ENCODE peak calls at places on chromosomes 1 and 21, in ten cellular contexts. U, V, N, X, W, Q, Y, B, G and M are unnamed samples. For H3K4me1, the result is how much of the 10 kb centered on the place peaks cover.

GRCh38 chr1:184903111-184903692 is 71.1 kb downstream of the NIBAN1 start:
- DNase-seq in W (no peak), N (no peak), Y (no peak), G (no peak), Q (no peak), U (no peak), B (no peak), V (peak), X (no peak), M (no peak)

GRCh38 chr1:71745326-71745725 is 537.0 kb downstream of the NEGR1 start:
- DNase-seq in X (no peak), B (no peak), U (no peak), N (no peak), Y (no peak), Q (no peak), W (no peak), V (peak), G (no peak), M (no peak)

GRCh38 chr1:244221961-244222360 is 170.9 kb downstream of the ZBTB18 start:
- DNase-seq in X (no peak), V (no peak), B (no peak), N (no peak), U (no peak), W (peak), Y (peak), G (no peak), Q (no peak), M (no peak)

GRCh38 chr1:223711838-223712183 is 528 bp upstream of the CAPN2 start:
- DNase-seq in B (no peak), X (no peak), N (no peak), U (no peak), Y (no peak), W (no peak), Q (no peak), V (no peak), G (no peak), M (no peak)

GRCh38 chr1:71490432-71490831 is 409.6 kb upstream of the ZRANB2 start:
- DNase-seq in W (peak), Y (peak), B (no peak), V (no peak), U (no peak), X (no peak), G (no peak), N (no peak), Q (peak), M (peak)

GRCh38 chr1:200917291-200917817 is 22.7 kb downstream of the INAVA start:
- DNase-seq in V (no peak), W (no peak), Y (no peak), U (no peak), Q (peak), X (no peak), B (no peak), N (peak), G (no peak), M (no peak)

GRCh38 chr1:198633675-198634121 is 5.1 kb upstream of the PTPRC start:
- DNase-seq in N (no peak), W (no peak), Q (no peak), G (peak), Y (no peak), B (no peak), X (no peak), U (no peak), V (no peak), M (no peak)

GRCh38 chr1:152165291-152166077 is 6.5 kb upstream of the RPTN start:
- DNase-seq in Y (no peak), G (no peak), B (no peak), Q (no peak), X (no peak), V (no peak), W (no peak), N (no peak), U (no peak), M (no peak)

GRCh38 chr1:96236156-96236739 is 485.3 kb upstream of the PTBP2 start:
- DNase-seq in X (peak), N (peak), W (peak), Q (peak), G (no peak), U (no peak), B (no peak), V (peak), Y (peak), M (peak)

GRCh38 chr1:182569939-182570610 is 19.0 kb downstream of the RNASEL start:
- DNase-seq in U (no peak), Q (no peak), B (no peak), W (no peak), X (no peak), G (no peak), N (no peak), Y (no peak), V (no peak), M (no peak)

GRCh38 chr1:60251426-60251825 is 177.9 kb upstream of the C1orf87 start:
- DNase-seq in Q (no peak), Y (no peak), B (no peak), W (no peak), G (no peak), N (no peak), U (no peak), X (no peak), V (no peak), M (no peak)

GRCh38 chr1:83751602-83752001 is 247.3 kb downstream of the TTLL7 start:
- DNase-seq in B (no peak), Y (no peak), X (no peak), U (no peak), Q (no peak), N (no peak), G (no peak), W (no peak), V (no peak), M (no peak)

GRCh38 chr1:112852276-112852675 is 103.7 kb downstream of the SLC16A1 start:
- DNase-seq in W (no peak), G (no peak), U (no peak), X (peak), Q (no peak), V (no peak), N (no peak), Y (no peak), B (no peak), M (no peak)

GRCh38 chr1:117368116-117369108 is 1.2 kb downstream of the MAN1A2 start:
- DNase-seq in B (no peak), W (peak), G (peak), X (peak), Q (peak), Y (peak), V (peak), N (peak), U (no peak), M (no peak)

GRCh38 chr21:19523066-19523465 is 1119.5 kb upstream of the TMPRSS15 start:
- DNase-seq in Y (no peak), Q (no peak), N (no peak), G (no peak), X (no peak), B (no peak), U (no peak), V (no peak), W (no peak), M (no peak)

GRCh38 chr1:31872658-31873636 is 57.1 kb upstream of the SPOCD1 start:
- DNase-seq in Q (no peak), V (no peak), N (no peak), W (no peak), X (no peak), Y (peak), U (no peak), G (no peak), B (no peak), M (no peak)

GRCh38 chr1:3375256-3375655 is 79.2 kb upstream of the ARHGEF16 start:
- DNase-seq in N (no peak), B (no peak), Y (no peak), U (no peak), X (no peak), W (no peak), Q (no peak), G (no peak), V (no peak), M (no peak)

GRCh38 chr1:226627924-226628623 is 79.5 kb downstream of the STUM start:
- DNase-seq in U (no peak), N (no peak), Q (no peak), G (no peak), V (no peak), W (no peak), Y (no peak), B (peak), X (no peak), M (no peak)

GRCh38 chr1:15756143-15757015 is 2.2 kb upstream of the FBLIM1 start:
- DNase-seq in G (no peak), U (no peak), N (no peak), W (no peak), V (no peak), X (peak), Q (peak), Y (no peak), B (peak), M (no peak)

GRCh38 chr1:212699104-212699838 is 369 bp downstream of the BATF3 start:
- DNase-seq in U (peak), Q (no peak), B (peak), G (peak), N (peak), W (peak), X (peak), Y (peak), V (peak), M (peak)

GRCh38 chr1:94819945-94820746 is at the start of gene SLC44A3:
- DNase-seq in Y (peak), V (peak), B (peak), Q (peak), X (peak), U (no peak), W (peak), G (no peak), N (no peak), M (peak)

GRCh38 chr1:54112027-54112426 is 40.8 kb downstream of the CDCP2 start:
- DNase-seq in X (no peak), B (no peak), Q (no peak), G (no peak), W (no peak), U (no peak), V (no peak), N (no peak), Y (no peak), M (peak)

DNA sequence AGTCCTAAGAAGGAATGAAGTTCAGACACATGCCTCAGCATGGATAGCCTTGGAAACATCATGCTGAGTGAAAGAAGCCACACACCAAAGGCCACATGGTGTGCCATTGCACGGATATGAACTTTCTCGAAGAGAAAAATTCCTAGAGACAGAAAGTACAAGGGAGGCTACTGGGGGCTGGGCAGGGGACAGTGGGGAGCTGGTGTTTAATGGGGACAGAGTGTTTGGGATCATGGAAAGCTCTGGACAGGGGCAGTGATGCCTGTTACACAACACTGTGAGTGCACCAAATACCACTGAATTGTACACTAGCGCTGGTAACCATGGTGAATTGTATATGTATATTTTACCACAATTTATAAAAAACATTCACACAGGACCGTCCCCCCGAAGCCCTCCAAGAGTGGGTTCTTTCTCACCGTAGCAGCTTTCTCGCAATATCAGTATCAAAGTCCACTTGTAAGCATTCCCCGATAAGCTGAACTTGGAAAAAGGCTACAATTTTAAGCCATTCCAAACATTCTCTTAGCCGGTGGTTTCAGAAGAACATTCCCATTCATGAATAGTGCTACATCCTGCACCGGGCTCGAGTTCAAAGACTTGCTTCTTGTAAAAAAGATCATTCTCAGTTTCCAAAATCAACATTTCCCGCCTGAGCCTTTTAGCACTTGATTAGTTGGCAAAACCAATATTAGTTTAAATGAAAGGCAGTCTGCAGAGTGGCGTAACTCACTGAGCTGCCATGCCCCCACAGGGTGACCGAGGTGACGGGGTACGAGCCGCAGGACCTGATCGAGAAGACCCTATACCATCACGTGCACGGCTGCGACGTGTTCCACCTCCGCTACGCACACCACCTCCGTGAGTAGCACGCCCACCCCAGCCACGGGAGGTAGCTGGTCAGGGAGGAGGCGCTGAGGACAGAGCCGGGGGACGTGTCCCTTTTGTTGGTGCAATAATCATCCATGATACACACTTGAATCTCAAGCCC is 31.7 kb downstream of the SIM2 start:
- DNase-seq in B (no peak), X (no peak), G (no peak), W (no peak), V (no peak), N (no peak), U (no peak), Q (no peak), Y (no peak), M (no peak)
- H3K4me1 ChIP-seq in B (under half), X (under half), G (under half), W (under half), V (under half), N (under half), U (under half), Q (under half), Y (under half), M (under half)

GRCh38 chr1:204104331-204105222 is 31.7 kb downstream of the SOX13 start:
- DNase-seq in Y (no peak), N (peak), U (no peak), Q (peak), B (no peak), G (no peak), X (no peak), V (no peak), W (no peak), M (peak)

GRCh38 chr1:204103121-204103741 is 30.3 kb downstream of the SOX13 start:
- DNase-seq in U (no peak), N (no peak), W (peak), V (peak), Y (peak), G (no peak), Q (no peak), X (no peak), B (no peak), M (no peak)

GRCh38 chr1:204107892-204108291 is 35.0 kb downstream of the SOX13 start:
- DNase-seq in Q (no peak), N (no peak), Y (no peak), U (no peak), B (no peak), X (no peak), W (no peak), G (no peak), V (no peak), M (no peak)

GRCh38 chr1:204108312-204109141 is 35.6 kb downstream of the SOX13 start:
- DNase-seq in V (no peak), Q (no peak), N (peak), B (no peak), X (no peak), U (no peak), W (no peak), G (no peak), Y (no peak), M (no peak)

DNA sequence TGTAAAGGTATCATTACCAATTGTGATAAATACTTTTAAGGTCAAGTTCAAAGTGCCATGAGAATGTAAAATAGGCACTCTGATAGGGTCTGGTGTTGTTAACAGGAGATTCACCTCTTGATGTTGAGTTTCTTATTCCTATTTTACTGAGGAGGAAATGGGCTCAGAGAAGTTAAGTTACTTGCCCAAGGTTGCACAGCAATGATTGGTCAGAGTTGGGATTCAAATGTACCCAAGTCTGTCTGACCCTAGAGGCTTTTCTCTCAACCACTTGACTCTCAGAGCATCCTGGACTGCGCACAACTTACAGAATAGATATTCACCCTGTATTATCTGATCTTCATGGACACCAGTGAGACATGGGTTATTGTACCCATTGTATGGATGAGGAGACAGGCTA is 33.9 kb downstream of the SOX13 start:
- DNase-seq in N (no peak), U (no peak), W (no peak), Y (no peak), X (no peak), V (no peak), G (no peak), B (no peak), Q (no peak), M (no peak)
- H3K4me1 ChIP-seq in N (under half), U (under half), W (under half), Y (under half), X (under half), V (under half), G (under half), B (under half), Q (under half), M (under half)

GRCh38 chr21:27534211-27534610 is 567.3 kb upstream of the ADAMTS5 start:
- DNase-seq in V (no peak), W (no peak), Y (no peak), N (no peak), U (no peak), Q (no peak), B (no peak), X (no peak), G (no peak), M (no peak)
- H3K4me1 ChIP-seq in V (under half), W (under half), Y (under half), N (under half), U (under half), Q (under half), B (under half), X (under half), G (under half), M (under half)

GRCh38 chr1:161772397-161772796 is 6.3 kb downstream of the ATF6 start:
- DNase-seq in Y (peak), N (no peak), B (no peak), X (no peak), Q (no peak), U (no peak), G (no peak), V (no peak), W (no peak), M (no peak)
- H3K4me1 ChIP-seq in Y (under half), N (under half), B (under half), X (under half), Q (under half), U (under half), G (under half), V (under half), W (under half), M (under half)

GRCh38 chr1:206926286-206926685 is 4.5 kb upstream of the FCMR start:
- DNase-seq in G (no peak), N (no peak), Q (no peak), W (no peak), U (no peak), X (no peak), V (no peak), Y (no peak), B (no peak), M (peak)
- H3K4me1 ChIP-seq in G (under half), N (under half), Q (under half), W (under half), U (half or more), X (under half), V (under half), Y (under half), B (under half), M (under half)

DNA sequence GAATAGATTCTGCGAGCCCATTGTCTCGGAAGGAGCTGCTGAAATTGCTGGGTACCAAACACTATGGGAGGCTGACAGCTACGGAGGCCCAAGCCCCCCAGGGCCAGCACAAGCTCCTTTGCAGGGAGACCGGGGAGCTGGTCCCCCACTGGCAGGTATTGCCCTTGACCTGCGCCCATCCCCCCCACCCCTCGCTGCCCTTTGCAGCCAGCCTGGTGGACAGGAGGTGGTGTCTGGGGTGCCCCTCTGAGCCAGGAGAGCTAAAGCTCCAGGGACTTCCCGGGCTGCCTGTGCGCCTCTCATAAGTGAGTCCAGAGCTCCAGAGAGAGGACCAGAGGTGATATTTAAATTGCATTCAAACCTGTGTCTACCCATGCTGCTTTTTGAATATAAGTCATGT is 5.4 kb downstream of the SERTAD4 start:
- DNase-seq in V (no peak), Q (no peak), U (no peak), B (no peak), X (no peak), Y (no peak), N (no peak), G (no peak), W (no peak), M (no peak)
- H3K4me1 ChIP-seq in V (under half), Q (under half), U (under half), B (under half), X (under half), Y (under half), N (half or more), G (under half), W (under half), M (under half)